ENCODE peak calls at places on chromosomes 6 and 20, in nine cellular contexts. J is endothelial cell, A is AG04450, D is cardiac muscle cell, Y is tibial nerve, P is HCT116, N is heart right ventricle, I is coronary artery, R is Peyer's patch. O is an unnamed sample.

GRCh38 chr6:166588691-166589333 is 2.3 kb upstream of the RAMACL start:
- DNase-seq in J (no peak), A (peak; percentile 33), D (peak; percentile 81), Y (no peak), P (no peak), N (no peak), I (no peak), R (peak; percentile 35), O (no peak)

GRCh38 chr6:37137881-37138568 is 31.9 kb upstream of the PIM1 start:
- DNase-seq in J (peak; percentile 52), A (peak; percentile 45), D (peak; percentile 95), Y (no peak), P (no peak), N (no peak), I (no peak), R (no peak), O (no peak)

GRCh38 chr6:31068738-31069340 is 43.5 kb downstream of the C6orf15 start:
- DNase-seq in J (peak; percentile 68), A (peak; percentile 52), D (peak; percentile 85), Y (peak; percentile 70), P (peak; percentile 81), N (peak; percentile 74), I (no peak), R (peak; percentile 74), O (peak; percentile 43)

GRCh38 chr6:110101885-110102284 is 77.6 kb downstream of the WASF1 start:
- DNase-seq in J (no peak), A (no peak), D (no peak), Y (no peak), P (no peak), N (no peak), I (no peak), R (peak; percentile 44), O (no peak)

GRCh38 chr6:48397887-48398286 is 286.9 kb upstream of the PTCHD4 start:
- DNase-seq in J (no peak), A (no peak), D (no peak), Y (no peak), P (no peak), N (no peak), I (no peak), R (no peak), O (no peak)

GRCh38 chr20:17654649-17655285 is 27.3 kb downstream of the RRBP1 start:
- DNase-seq in J (peak; percentile 77), A (peak; percentile 21), D (peak; percentile 70), Y (peak; percentile 63), P (no peak), N (peak; percentile 46), I (no peak), R (peak; percentile 25), O (peak; percentile 77)

GRCh38 chr6:77910826-77911225 is 258.0 kb downstream of the MEI4 start:
- DNase-seq in J (no peak), A (no peak), D (no peak), Y (no peak), P (no peak), N (no peak), I (no peak), R (no peak), O (no peak)

GRCh38 chr6:16322666-16323312 is 84.4 kb downstream of the GMPR start:
- DNase-seq in J (no peak), A (peak; percentile 87), D (peak; percentile 80), Y (no peak), P (no peak), N (peak; percentile 49), I (no peak), R (peak; percentile 62), O (no peak)

GRCh38 chr6:3596736-3597135 is 139.9 kb upstream of the SLC22A23 start:
- DNase-seq in J (no peak), A (no peak), D (no peak), Y (no peak), P (no peak), N (no peak), I (no peak), R (no peak), O (no peak)

GRCh38 chr6:157496534-157497095 is 115.6 kb downstream of the ZDHHC14 start:
- DNase-seq in J (no peak), A (no peak), D (no peak), Y (no peak), P (no peak), N (no peak), I (no peak), R (no peak), O (no peak)

GRCh38 chr6:149857541-149857940 is 6.6 kb downstream of the LRP11 start:
- DNase-seq in J (no peak), A (no peak), D (no peak), Y (no peak), P (no peak), N (no peak), I (no peak), R (no peak), O (no peak)
- TF ChIP-seq CTCF in J (no peak), A (no peak), D (no peak), Y (no peak), P (no peak), N (no peak), I (no peak), R (no peak), O (no peak)

DNA sequence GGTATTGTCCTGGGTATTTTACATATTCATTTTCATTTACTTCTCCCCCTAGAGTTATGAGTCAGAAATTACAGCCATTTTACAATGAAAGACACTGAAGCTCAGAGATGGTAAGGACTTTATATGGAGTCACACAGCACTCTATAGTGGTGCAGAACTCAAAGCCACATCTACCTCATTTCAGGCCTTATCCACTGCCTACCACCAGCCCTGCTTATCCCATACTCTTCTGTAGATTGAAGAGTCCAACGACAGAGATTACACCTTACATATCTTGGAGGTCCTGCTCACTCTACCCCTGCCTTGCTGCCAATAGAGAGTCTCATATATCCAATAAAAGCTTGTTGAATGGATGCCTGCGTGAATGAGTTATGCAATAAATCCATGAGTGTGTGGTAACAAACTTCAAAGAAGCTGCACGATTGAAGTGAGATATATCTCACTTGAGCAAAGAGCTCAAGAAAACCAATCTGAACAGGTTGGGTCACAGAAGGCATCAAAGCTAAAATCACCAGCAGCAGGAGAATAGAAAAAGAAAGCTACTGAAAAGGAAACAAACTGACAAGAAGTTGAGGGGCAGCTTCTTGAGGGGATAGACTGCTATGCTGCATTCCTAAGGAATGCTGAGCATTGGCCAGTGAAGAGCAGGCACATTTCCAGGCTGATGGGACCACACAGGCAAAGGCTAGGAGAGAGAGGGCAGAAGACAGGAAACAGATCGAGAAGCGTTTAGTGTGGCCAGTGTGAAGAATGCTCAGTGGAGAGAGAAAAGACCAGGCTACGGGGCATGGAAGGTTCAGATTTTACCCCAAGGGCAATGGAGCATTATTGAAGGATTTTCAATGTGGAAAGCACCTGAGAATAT is 585.6 kb downstream of the DHX35 start:
- DNase-seq in J (no peak), A (no peak), D (no peak), Y (no peak), P (no peak), N (no peak), I (no peak), R (no peak), O (no peak)
- TF ChIP-seq CTCF in J (peak; percentile 18), A (no peak), D (no peak), Y (no peak), P (no peak), N (no peak), I (no peak), R (no peak), O (no peak)

GRCh38 chr6:75205776-75206334 is at the start of gene COL12A1:
- DNase-seq in J (peak; percentile 66), A (peak; percentile 99), D (peak; percentile 100), Y (peak; percentile 94), P (peak; percentile 80), N (peak; percentile 88), I (peak; percentile 97), R (peak; percentile 30), O (peak; percentile 75)
- TF ChIP-seq CTCF in J (no peak), A (no peak), D (no peak), Y (no peak), P (no peak), N (no peak), I (no peak), R (no peak), O (peak; percentile 16)

GRCh38 chr6:160040527-160041264 is 71.8 kb downstream of the IGF2R start:
- DNase-seq in J (no peak), A (no peak), D (no peak), Y (no peak), P (no peak), N (no peak), I (no peak), R (no peak), O (no peak)

GRCh38 chr6:160042788-160043301 is 74.0 kb downstream of the IGF2R start:
- DNase-seq in J (no peak), A (no peak), D (peak; percentile 31), Y (no peak), P (no peak), N (no peak), I (no peak), R (no peak), O (no peak)

GRCh38 chr6:160040055-160040454 is 71.2 kb downstream of the IGF2R start:
- DNase-seq in J (no peak), A (no peak), D (no peak), Y (no peak), P (no peak), N (no peak), I (no peak), R (no peak), O (no peak)

GRCh38 chr6:160042014-160042773 is 73.3 kb downstream of the IGF2R start:
- DNase-seq in J (no peak), A (no peak), D (peak; percentile 30), Y (no peak), P (no peak), N (no peak), I (no peak), R (no peak), O (no peak)

DNA sequence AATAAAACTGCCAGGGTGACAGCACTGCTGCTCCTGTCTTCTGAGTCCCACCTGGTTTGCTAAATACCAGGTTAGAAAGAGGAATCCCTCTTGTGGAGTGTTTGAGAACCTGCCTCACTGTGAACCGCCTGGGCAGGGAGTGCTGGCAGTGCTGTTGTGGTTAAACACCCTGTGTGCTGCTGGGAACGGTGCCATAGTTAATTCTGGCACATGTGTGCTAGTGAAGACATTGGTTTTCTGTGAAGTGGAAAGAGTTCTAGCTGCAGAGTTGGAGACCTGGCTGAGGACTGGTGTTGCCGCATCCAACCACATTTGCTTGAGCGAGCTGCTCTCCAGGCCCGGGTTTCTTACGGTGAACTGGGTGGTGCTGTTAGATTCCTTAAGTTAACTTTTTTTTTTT is 72.7 kb downstream of the IGF2R start:
- DNase-seq in J (no peak), A (peak; percentile 13), D (peak; percentile 89), Y (peak; percentile 45), P (no peak), N (peak; percentile 39), I (no peak), R (no peak), O (no peak)
- TF ChIP-seq CTCF in J (no peak), A (peak; percentile 36), D (peak; percentile 38), Y (no peak), P (no peak), N (no peak), I (no peak), R (no peak), O (no peak)

DNA sequence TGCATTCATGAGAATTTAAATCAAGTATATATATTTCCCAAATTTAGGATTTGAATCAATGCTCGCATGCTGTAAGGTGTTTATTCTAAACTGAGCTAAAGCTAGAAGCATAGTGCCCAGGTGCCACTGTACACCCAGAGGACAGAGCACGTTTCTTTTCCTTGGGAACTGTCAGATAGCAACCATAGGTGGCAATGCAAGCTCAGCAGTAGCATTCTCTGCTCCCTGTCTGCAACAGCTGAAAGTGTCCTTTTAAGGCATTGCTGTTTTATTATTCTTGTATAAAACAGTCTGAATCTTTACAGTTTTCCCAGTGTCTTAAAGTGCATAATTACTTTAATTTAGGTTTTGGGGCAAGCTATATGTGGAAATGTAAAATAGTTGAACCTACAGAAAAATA is 443.4 kb upstream of the MMS22L start:
- DNase-seq in J (no peak), A (no peak), D (no peak), Y (no peak), P (no peak), N (no peak), I (no peak), R (no peak), O (no peak)
- TF ChIP-seq CTCF in J (no peak), A (no peak), D (no peak), Y (no peak), P (no peak), N (no peak), I (no peak), R (no peak), O (no peak)

O was measured in mesothelial cell of epicardium.